ENCODE peak calls at places on chromosomes 6 and 20, in eight cellular contexts. B is transverse colon, A is stomach, W is A549, K is K562, Z is ovary, V is HepG2, G is tibial nerve. D is an unnamed sample.

GRCh38 chr6:124676033-124676432 is 286.2 kb upstream of the RNF217 start:
- DNase-seq in B (no peak), A (no peak), W (no peak), K (no peak), Z (no peak), V (no peak), G (no peak), D (no peak)

GRCh38 chr6:130708338-130708737 is 118.9 kb upstream of the SMLR1 start:
- DNase-seq in B (no peak), A (no peak), W (peak; percentile 2), K (no peak), Z (no peak), V (no peak), G (no peak), D (no peak)

GRCh38 chr20:22535483-22535882 is 48.9 kb downstream of the FOXA2 start:
- DNase-seq in B (no peak), A (no peak), W (no peak), K (no peak), Z (no peak), V (no peak), G (no peak), D (no peak)

GRCh38 chr6:169933839-169934698 is 182.6 kb downstream of the ERMARD start:
- DNase-seq in B (peak; percentile 55), A (peak; percentile 95), W (no peak), K (no peak), Z (peak; percentile 86), V (no peak), G (peak; percentile 14), D (peak; percentile 77)

GRCh38 chr6:3706547-3707467 is 44.7 kb downstream of the PXDC1 start:
- DNase-seq in B (no peak), A (no peak), W (no peak), K (no peak), Z (no peak), V (no peak), G (no peak), D (no peak)

GRCh38 chr20:59170406-59171349 is 7.1 kb downstream of the ZNF831 start:
- DNase-seq in B (peak; percentile 55), A (peak; percentile 45), W (no peak), K (no peak), Z (no peak), V (no peak), G (no peak), D (no peak)

GRCh38 chr6:28880894-28881780 is 42.6 kb downstream of the TRIM27 start:
- DNase-seq in B (peak; percentile 71), A (peak; percentile 61), W (peak; percentile 74), K (peak; percentile 72), Z (peak; percentile 85), V (peak; percentile 82), G (peak; percentile 92), D (peak; percentile 82)

GRCh38 chr20:258963-259362 is 1.4 kb downstream of the DEFB132 start:
- DNase-seq in B (no peak), A (no peak), W (peak; percentile 59), K (peak; percentile 29), Z (no peak), V (peak; percentile 67), G (no peak), D (no peak)

GRCh38 chr6:43221774-43222101 is 7.5 kb downstream of the DNPH1 start:
- DNase-seq in B (no peak), A (no peak), W (no peak), K (no peak), Z (no peak), V (no peak), G (no peak), D (peak; percentile 49)

GRCh38 chr20:40279390-40279789 is 409.6 kb downstream of the MAFB start:
- DNase-seq in B (peak; percentile 13), A (no peak), W (no peak), K (no peak), Z (no peak), V (no peak), G (peak; percentile 71), D (peak; percentile 78)

GRCh38 chr6:100096356-100096755 is 102.3 kb upstream of the MCHR2 start:
- DNase-seq in B (no peak), A (no peak), W (no peak), K (no peak), Z (no peak), V (no peak), G (no peak), D (no peak)

GRCh38 chr6:34098045-34098936 is 47.6 kb downstream of the GRM4 start:
- DNase-seq in B (no peak), A (no peak), W (no peak), K (no peak), Z (no peak), V (no peak), G (no peak), D (no peak)

GRCh38 chr6:161338015-161338414 is 64.2 kb upstream of the AGPAT4 start:
- DNase-seq in B (no peak), A (no peak), W (no peak), K (no peak), Z (no peak), V (no peak), G (no peak), D (no peak)

DNA sequence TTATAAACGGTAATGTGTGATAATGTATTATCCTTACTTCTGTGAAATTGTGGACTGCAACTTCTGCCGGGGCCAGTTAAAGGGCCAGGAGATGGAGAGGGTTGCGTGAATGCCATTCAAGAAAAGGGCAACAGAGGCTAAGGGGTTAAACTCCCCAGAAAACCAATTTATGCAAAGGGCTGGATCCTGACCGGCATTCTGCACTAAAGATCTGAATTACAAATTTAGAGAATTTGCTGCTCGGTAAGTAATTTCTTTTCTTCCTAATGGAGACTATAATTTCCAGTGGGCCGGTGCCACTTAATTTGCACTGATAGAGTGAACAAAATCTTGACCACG is 130.1 kb downstream of the BCAS1 start:
- DNase-seq in B (no peak), A (no peak), W (no peak), K (no peak), Z (no peak), V (no peak), G (no peak), D (no peak)
- H3K4me3 ChIP-seq in B (no peak overlapping the region), A (no peak overlapping the region), W (no peak overlapping the region), K (no peak overlapping the region), Z (no peak overlapping the region), V (no peak overlapping the region), G (peak overlapping the region; percentile 0), D (no peak overlapping the region)

GRCh38 chr6:9540126-9540525 is 874.7 kb downstream of the TFAP2A start:
- DNase-seq in B (no peak), A (no peak), W (no peak), K (no peak), Z (no peak), V (no peak), G (no peak), D (no peak)

GRCh38 chr6:9537381-9537780 is 877.5 kb downstream of the TFAP2A start:
- DNase-seq in B (no peak), A (no peak), W (no peak), K (no peak), Z (no peak), V (no peak), G (no peak), D (no peak)

GRCh38 chr6:9535106-9535505 is 879.8 kb downstream of the TFAP2A start:
- DNase-seq in B (no peak), A (no peak), W (no peak), K (no peak), Z (no peak), V (no peak), G (no peak), D (no peak)

GRCh38 chr6:9540534-9541126 is 874.2 kb downstream of the TFAP2A start:
- DNase-seq in B (no peak), A (no peak), W (peak; percentile 49), K (peak; percentile 49), Z (no peak), V (peak; percentile 20), G (no peak), D (no peak)

GRCh38 chr6:9539231-9539755 is 875.6 kb downstream of the TFAP2A start:
- DNase-seq in B (no peak), A (peak; percentile 29), W (peak; percentile 26), K (no peak), Z (no peak), V (no peak), G (no peak), D (no peak)
- TF ChIP-seq EP300 in B (no peak), A (no peak), W (no peak), K (no peak), Z (no peak), V (no peak), G (no peak), D (no peak)

DNA sequence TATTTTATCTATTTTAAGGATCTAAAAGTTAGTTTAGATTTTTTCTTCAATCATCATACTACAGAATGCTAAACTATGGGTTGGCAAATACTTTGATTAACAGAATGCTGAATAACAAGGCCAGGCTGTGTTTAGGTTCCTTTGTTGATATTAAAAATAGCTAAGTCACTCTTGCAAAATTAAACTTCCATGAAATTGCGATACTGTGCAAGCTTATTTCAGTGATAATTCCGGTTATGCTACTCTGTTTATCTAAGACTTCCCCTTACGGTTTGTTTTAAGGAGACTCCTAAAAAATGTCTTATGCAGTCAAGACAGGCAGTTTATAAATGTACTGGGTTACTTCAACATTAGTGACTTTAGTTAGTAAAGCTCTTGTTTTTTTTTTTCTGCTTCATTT is 2.7 kb downstream of the RNF24 start:
- DNase-seq in B (no peak), A (no peak), W (no peak), K (no peak), Z (no peak), V (no peak), G (no peak), D (no peak)
- H3K4me3 ChIP-seq in B (no peak overlapping the region), A (no peak overlapping the region), W (no peak overlapping the region), K (no peak overlapping the region), Z (no peak overlapping the region), V (no peak overlapping the region), G (no peak overlapping the region), D (no peak overlapping the region)

GRCh38 chr20:61053487-61054277 is 198.4 kb upstream of the CDH4 start:
- DNase-seq in B (no peak), A (no peak), W (no peak), K (no peak), Z (no peak), V (no peak), G (no peak), D (no peak)

GRCh38 chr20:61052195-61052594 is 199.9 kb upstream of the CDH4 start:
- DNase-seq in B (no peak), A (no peak), W (no peak), K (no peak), Z (no peak), V (no peak), G (no peak), D (peak; percentile 43)

GRCh38 chr20:61054411-61054810 is 197.7 kb upstream of the CDH4 start:
- DNase-seq in B (no peak), A (no peak), W (no peak), K (no peak), Z (no peak), V (no peak), G (no peak), D (no peak)

GRCh38 chr20:61055130-61055529 is 196.9 kb upstream of the CDH4 start:
- DNase-seq in B (no peak), A (no peak), W (no peak), K (no peak), Z (no peak), V (no peak), G (no peak), D (no peak)

DNA sequence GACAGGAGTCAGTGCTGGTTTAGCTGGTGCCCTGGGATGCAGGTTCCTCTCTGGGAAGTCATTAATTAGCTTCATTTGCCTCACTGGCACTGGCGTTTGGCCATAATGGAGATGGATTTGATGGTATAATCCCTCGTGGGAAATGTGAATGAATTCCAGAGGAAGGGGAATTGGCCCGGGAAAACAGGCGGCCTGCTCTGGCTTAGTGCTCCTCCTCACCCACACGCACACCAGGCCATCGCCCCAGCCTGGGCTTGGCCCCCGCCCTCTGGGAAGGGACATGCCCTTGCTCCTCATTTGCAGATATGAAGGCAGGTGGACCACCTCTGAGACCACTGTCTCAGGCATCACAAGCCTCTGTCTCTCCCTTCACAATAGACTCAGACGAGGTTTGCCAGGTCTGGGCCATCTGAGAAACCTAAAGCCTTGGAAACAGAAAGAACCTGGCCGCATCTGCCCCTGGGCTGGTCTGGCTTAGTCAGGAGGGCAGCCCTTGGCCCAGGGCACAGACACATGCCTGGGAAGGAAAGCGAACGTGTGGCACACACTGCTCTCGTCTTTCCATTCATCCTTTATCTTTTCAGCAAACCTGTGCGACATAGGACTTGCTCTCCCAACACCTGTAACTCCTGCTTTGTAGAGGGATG is 199.1 kb upstream of the CDH4 start:
- DNase-seq in B (no peak), A (no peak), W (no peak), K (no peak), Z (no peak), V (no peak), G (no peak), D (no peak)
- TF ChIP-seq EP300 in B (no peak), A (no peak), W (no peak), K (no peak), Z (no peak), V (no peak), G (no peak), D (no peak)

D was measured in sigmoid colon.